ENCODE peak calls at places on chromosomes 6 and 20, in ten cellular contexts. R is endothelial cell of umbilical vein; N is heart right ventricle; K is uterus; Y is CD8-positive, alpha-beta memory T cell; W is OCI-LY7; X is CD8-positive, alpha-beta T cell; J is testis; G is cardiac muscle cell; L is adrenal gland. D is an unnamed sample.

GRCh38 chr20:50285376-50286173 is 94.9 kb downstream of the CEBPB start:
- DNase-seq in R (peak; percentile 72), N (no peak), K (peak; percentile 74), Y (no peak), W (peak; percentile 44), X (no peak), J (peak; percentile 70), G (no peak), L (no peak), D (no peak)

GRCh38 chr6:92428443-92428842 is 990.9 kb downstream of the EPHA7 start:
- DNase-seq in R (no peak), N (no peak), K (no peak), Y (no peak), W (no peak), X (no peak), J (no peak), G (no peak), L (no peak), D (no peak)

GRCh38 chr20:50252715-50253500 is 62.3 kb downstream of the CEBPB start:
- DNase-seq in R (no peak), N (no peak), K (no peak), Y (no peak), W (no peak), X (no peak), J (no peak), G (no peak), L (no peak), D (no peak)

GRCh38 chr20:50636601-50637539 is 54.5 kb downstream of the RIPOR3 start:
- DNase-seq in R (no peak), N (no peak), K (no peak), Y (no peak), W (no peak), X (no peak), J (no peak), G (peak; percentile 18), L (no peak), D (no peak)

GRCh38 chr6:9405369-9405768 is 970.0 kb upstream of the SLC35B3 start:
- DNase-seq in R (no peak), N (no peak), K (no peak), Y (no peak), W (no peak), X (no peak), J (no peak), G (no peak), L (no peak), D (no peak)

GRCh38 chr6:111722220-111722731 is 116.6 kb upstream of the TRAF3IP2 start:
- DNase-seq in R (no peak), N (no peak), K (no peak), Y (no peak), W (no peak), X (no peak), J (no peak), G (no peak), L (no peak), D (no peak)

GRCh38 chr20:16302818-16303217 is 270.4 kb downstream of the KIF16B start:
- DNase-seq in R (no peak), N (no peak), K (no peak), Y (no peak), W (no peak), X (no peak), J (no peak), G (no peak), L (no peak), D (no peak)

GRCh38 chr20:56762401-56762800 is 133.3 kb downstream of the TFAP2C start:
- DNase-seq in R (no peak), N (no peak), K (no peak), Y (no peak), W (no peak), X (no peak), J (no peak), G (no peak), L (no peak), D (no peak)

GRCh38 chr20:24164360-24164759 is 175.8 kb upstream of the GGTLC1 start:
- DNase-seq in R (peak; percentile 45), N (no peak), K (no peak), Y (peak; percentile 21), W (peak; percentile 7), X (peak; percentile 34), J (no peak), G (peak; percentile 34), L (no peak), D (peak; percentile 11)

GRCh38 chr20:44433751-44434538 is 41.7 kb upstream of the TTPAL start:
- DNase-seq in R (no peak), N (no peak), K (no peak), Y (no peak), W (no peak), X (no peak), J (no peak), G (no peak), L (no peak), D (no peak)

GRCh38 chr20:60152792-60153191 is 194.6 kb downstream of the CDH26 start:
- DNase-seq in R (no peak), N (no peak), K (no peak), Y (no peak), W (no peak), X (no peak), J (no peak), G (no peak), L (no peak), D (no peak)

DNA sequence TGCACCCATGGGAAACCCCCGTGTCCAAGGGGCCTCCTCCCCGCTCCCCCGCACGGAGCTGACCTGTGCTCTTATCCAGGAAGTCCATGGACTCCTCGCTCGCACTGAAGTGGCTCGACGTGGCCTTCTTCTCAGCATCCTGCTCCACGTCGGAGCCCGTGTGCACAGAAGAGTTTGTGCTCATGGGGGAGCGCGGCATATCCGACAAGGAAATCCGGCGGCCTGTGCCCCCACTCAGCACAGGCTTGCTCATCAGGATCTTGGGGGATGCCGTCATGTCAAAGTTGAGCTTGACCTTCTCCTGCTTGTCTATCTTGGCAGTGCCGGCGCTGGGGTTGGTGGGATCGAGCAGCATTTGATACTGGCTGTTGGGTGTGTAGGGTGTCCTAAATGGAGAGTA is 80.2 kb downstream of the ZMYND8 start:
- DNase-seq in R (no peak), N (no peak), K (no peak), Y (no peak), W (no peak), X (no peak), J (no peak), G (no peak), L (no peak), D (no peak)
- H3K36me3 ChIP-seq in R (peaks cover 13% of the 10 kb centered on the region), N (no peaks in the 10 kb centered on the region), K (no peaks in the 10 kb centered on the region), Y (peaks cover 21% of the 10 kb centered on the region), W (peaks cover 93% of the 10 kb centered on the region), X (peaks cover 20% of the 10 kb centered on the region), J (no peaks in the 10 kb centered on the region), G (peaks cover 28% of the 10 kb centered on the region), L (peaks cover 34% of the 10 kb centered on the region), D (peaks cover 65% of the 10 kb centered on the region)

DNA sequence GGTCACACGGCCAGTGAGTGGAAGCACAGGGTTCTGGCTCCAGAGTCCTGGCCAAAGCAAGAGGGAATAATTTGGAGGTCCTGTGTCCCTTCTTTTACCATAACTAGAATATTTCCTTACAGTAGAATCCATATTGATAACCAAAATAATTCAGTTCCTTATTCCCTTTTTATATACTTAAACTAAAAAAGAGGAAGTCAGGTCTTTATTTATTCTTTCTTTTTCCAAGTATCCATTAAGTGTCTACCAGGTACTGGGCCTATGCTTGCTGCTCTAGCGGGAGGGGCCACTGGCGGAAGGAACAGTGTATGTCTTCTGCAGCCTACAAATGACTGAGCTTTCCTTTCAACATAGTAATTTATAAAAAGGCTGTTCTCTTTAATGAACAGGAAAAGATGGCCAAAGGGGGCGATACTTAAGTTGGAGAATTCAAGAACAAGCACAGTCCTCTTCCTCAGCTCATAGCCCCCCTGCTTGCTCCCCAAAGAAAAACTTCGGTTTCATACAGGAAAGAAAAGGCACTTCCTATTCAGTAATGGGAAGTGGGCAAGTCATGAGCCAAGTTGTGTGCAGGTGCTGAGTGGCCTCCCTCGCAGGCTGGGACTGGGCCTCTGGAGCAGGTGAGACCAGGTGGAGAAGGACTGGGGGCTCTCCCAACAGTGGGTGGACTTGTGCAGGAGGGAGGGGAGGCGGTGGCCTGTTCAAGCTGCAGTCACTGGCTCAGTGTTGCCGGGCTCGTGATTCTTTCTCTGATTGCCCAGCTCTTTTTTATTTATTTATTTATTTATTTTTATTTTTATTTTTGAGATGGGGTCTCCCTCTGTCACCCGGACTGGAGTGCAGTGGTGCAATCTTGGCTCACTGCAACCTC is 110.9 kb downstream of the ARMC2 start:
- DNase-seq in R (no peak), N (no peak), K (no peak), Y (no peak), W (peak; percentile 9), X (no peak), J (no peak), G (no peak), L (no peak), D (no peak)
- H3K27ac ChIP-seq in R (no peak overlapping the region), N (no peak overlapping the region), K (no peak overlapping the region), Y (no peak overlapping the region), W (no peak overlapping the region), X (no peak overlapping the region), J (peak overlapping the region; percentile 92), G (no peak overlapping the region), L (no peak overlapping the region), D (no peak overlapping the region)

DNA sequence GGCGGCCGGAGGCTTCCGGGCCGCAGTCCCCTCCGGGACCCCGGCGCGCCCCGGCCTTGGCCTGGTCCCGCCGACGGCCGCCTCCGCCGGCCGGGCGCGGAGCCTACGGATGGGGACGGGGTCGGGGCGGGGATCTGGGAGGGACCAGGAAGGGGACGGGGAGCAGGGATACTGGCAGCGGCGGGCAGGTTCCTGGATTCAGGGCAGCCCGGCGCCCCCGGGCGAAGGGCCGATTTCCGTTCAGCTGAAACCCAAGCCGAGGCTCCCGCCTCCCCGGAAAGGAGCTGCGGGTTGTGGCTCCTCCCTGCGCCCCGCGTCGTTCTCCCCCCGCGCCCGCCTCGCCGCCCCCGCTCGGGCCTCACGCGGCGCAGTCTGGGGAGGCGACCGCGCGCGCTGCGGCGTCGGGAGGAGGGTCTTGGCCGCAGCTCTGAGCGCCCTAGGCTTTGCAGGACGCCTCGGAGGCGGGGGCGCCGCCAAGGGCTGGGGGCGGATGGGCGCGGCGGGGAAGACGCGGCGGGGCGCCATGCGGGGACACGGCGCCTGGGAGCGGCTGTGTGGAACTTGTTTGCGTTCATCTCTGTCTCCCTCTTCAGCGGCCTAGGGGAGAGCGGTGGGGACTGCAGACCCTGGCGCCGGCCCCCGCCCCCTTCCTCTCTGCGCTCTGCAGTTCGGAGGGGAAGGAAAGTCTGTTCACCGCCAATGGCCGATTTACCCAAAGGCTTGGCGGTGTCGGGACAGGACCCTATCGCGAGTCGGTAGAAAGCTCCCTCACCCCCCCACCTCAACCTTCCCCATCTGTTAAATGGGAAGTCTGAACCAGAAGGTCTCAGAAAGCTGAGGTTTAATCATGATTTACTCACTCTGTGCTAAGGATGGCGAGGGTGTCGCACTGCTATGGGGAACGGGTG is 22.7 kb upstream of the TMEM181 start:
- DNase-seq in R (no peak), N (no peak), K (no peak), Y (peak; percentile 14), W (no peak), X (no peak), J (peak; percentile 61), G (peak; percentile 84), L (peak; percentile 45), D (no peak)
- H3K4me3 ChIP-seq in R (peak overlapping the region; percentile 39), N (peak overlapping the region; percentile 68), K (peak overlapping the region; percentile 17), Y (no peak overlapping the region), W (no peak overlapping the region), X (no peak overlapping the region), J (peak overlapping the region; percentile 69), G (peak overlapping the region; percentile 77), L (no peak overlapping the region), D (peak overlapping the region; percentile 48)

DNA sequence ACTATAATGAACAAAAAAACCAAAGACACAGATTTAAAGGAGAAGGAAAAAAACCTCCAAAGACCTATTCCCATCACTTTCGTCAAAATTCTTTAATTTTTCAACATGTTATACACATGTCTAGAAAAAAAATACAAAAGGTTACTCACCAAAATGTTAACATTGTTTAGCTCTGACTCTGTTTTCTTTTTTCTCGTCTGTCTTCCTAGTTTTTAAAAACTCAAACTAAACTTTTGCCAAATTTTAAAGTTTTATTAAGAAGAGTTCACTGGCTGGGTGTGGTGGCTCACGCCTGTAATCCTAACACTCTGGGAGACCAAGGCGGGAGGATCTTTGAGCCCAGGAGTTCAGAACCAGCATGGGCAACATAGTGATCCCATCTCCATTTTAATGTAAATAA is 10.8 kb downstream of the MCUR1 start:
- DNase-seq in R (no peak), N (no peak), K (no peak), Y (no peak), W (no peak), X (no peak), J (no peak), G (no peak), L (no peak), D (no peak)
- H3K36me3 ChIP-seq in R (peaks cover 4% of the 10 kb centered on the region), N (no peaks in the 10 kb centered on the region), K (no peaks in the 10 kb centered on the region), Y (peaks cover 5% of the 10 kb centered on the region), W (peaks cover 70% of the 10 kb centered on the region), X (peaks cover 14% of the 10 kb centered on the region), J (no peaks in the 10 kb centered on the region), G (peaks cover 32% of the 10 kb centered on the region), L (peaks cover 21% of the 10 kb centered on the region), D (no peaks in the 10 kb centered on the region)

D was measured in naive thymus-derived CD4-positive, alpha-beta T cell.